ENCODE peak calls at places on chromosomes 7 and 10, in eight cellular contexts. Q is ascending aorta; A is fibroblast of lung; Z is iris pigment epithelial cell; U is NCI-H1105 treated with DMSO at 0.1 percent for 48 hours; X is RPMI7951; C is activated effector memory CD4-positive, alpha-beta T cell treated with anti-CD3 and anti-CD28 coated beads, Interleukin-2, amount 50 U/mL, for 16 hours; Y is activated T-cell treated with anti-CD3 and anti-CD28 coated beads for 48 hours. O is an unnamed sample.

GRCh38 chr7:36670585-36671431 is 53.5 kb downstream of the AOAH start:
- DNase-seq in Y (peak), A (peak), C (peak), Z (peak), U (peak), Q (no peak), X (peak), O (no peak)

GRCh38 chr7:74288034-74288881 is 949 bp upstream of the CLIP2 start:
- DNase-seq in Q (no peak), C (no peak), Y (no peak), Z (no peak), U (no peak), X (peak), A (peak), O (no peak)

GRCh38 chr10:133122171-133122935 is 34.6 kb downstream of the ADGRA1 start:
- DNase-seq in X (no peak), Y (no peak), U (no peak), A (no peak), C (no peak), Q (no peak), Z (no peak), O (peak)

GRCh38 chr7:153886121-153886505 is 166.1 kb upstream of the DPP6 start:
- DNase-seq in X (no peak), Q (no peak), A (no peak), Y (no peak), C (no peak), Z (no peak), U (peak), O (no peak)

GRCh38 chr7:8260871-8261707 is 878 bp downstream of the ICA1 start:
- DNase-seq in Y (peak), Q (no peak), C (no peak), X (peak), U (peak), A (peak), Z (peak), O (peak)

GRCh38 chr7:12923971-12924370 is 236.5 kb downstream of the ARL4A start:
- DNase-seq in Q (no peak), C (no peak), A (peak), X (no peak), Y (no peak), Z (peak), U (no peak), O (no peak)

GRCh38 chr10:79352035-79352595 is 4.8 kb downstream of the PPIF start:
- DNase-seq in A (no peak), X (no peak), Y (no peak), U (no peak), Z (no peak), Q (no peak), C (no peak), O (no peak)

GRCh38 chr7:66326501-66327180 is 121.5 kb downstream of the TPST1 start:
- DNase-seq in Z (peak), Y (no peak), Q (no peak), X (peak), C (no peak), U (no peak), A (peak), O (no peak)

GRCh38 chr10:71873582-71874182 is 22.6 kb upstream of the PSAP start:
- DNase-seq in X (no peak), C (no peak), Y (no peak), Z (no peak), A (no peak), Q (no peak), U (no peak), O (no peak)

GRCh38 chr10:47384148-47384921 is at the start of gene ZNF488:
- DNase-seq in Q (no peak), Y (peak), C (peak), X (peak), U (peak), A (peak), Z (peak), O (peak)

GRCh38 chr7:124137664-124138063 is 104.8 kb upstream of the TMEM229A start:
- DNase-seq in X (no peak), C (no peak), A (no peak), Z (no peak), Q (no peak), Y (no peak), U (no peak), O (no peak)

GRCh38 chr7:92135490-92135889 is 1.2 kb upstream of the CYP51A1 start:
- DNase-seq in Q (no peak), X (no peak), Y (no peak), U (no peak), C (no peak), Z (peak), A (peak), O (no peak)

GRCh38 chr7:116417593-116418345 is 81.8 kb upstream of the CAV2 start:
- DNase-seq in X (peak), A (no peak), C (no peak), Y (no peak), U (no peak), Z (no peak), Q (no peak), O (no peak)

GRCh38 chr10:2949221-2949947 is 118.0 kb upstream of the PFKP start:
- DNase-seq in Z (no peak), Q (no peak), Y (no peak), U (no peak), A (no peak), C (no peak), X (no peak), O (no peak)

GRCh38 chr7:20798081-20798693 is 11.5 kb upstream of the SP8 start:
- DNase-seq in A (no peak), Q (no peak), Y (no peak), X (peak), Z (peak), U (peak), C (no peak), O (no peak)

GRCh38 chr7:38438938-38439337 is 165.5 kb upstream of the TARP start:
- DNase-seq in Z (no peak), C (no peak), Y (no peak), A (no peak), X (no peak), U (no peak), Q (no peak), O (no peak)

GRCh38 chr7:92848854-92849745 is 12.7 kb upstream of the CDK6 start:
- DNase-seq in U (no peak), X (no peak), Z (no peak), A (no peak), Q (no peak), C (no peak), Y (no peak), O (no peak)

GRCh38 chr7:18086165-18087030 is 58.8 kb upstream of the PRPS1L1 start:
- DNase-seq in A (no peak), X (peak), Z (peak), Q (no peak), U (peak), Y (no peak), C (no peak), O (peak)